ENCODE peak calls at places on chromosomes 1 and 21, in five cellular contexts. One of them, this sample, is unnamed.

GRCh38 chr1:74847720-74848119 is 114.8 kb downstream of the TYW3 start:
- DNase-seq in fibroblast of lung: peak
- DNase-seq in epithelial cell of esophagus: peak
- DNase-seq in EL: no peak
- DNase-seq in activated CD4-positive, CD25-positive, alpha-beta regulatory T cell: no peak
- DNase-seq in this sample: no peak

GRCh38 chr1:25912076-25912831 is 6.0 kb upstream of the STMN1 start:
- DNase-seq in activated CD4-positive, CD25-positive, alpha-beta regulatory T cell: no peak
- DNase-seq in fibroblast of lung: peak
- DNase-seq in EL: peak
- DNase-seq in epithelial cell of esophagus: peak
- DNase-seq in this sample: no peak

GRCh38 chr21:46092026-46092764 is 5.7 kb upstream of the COL6A2 start:
- DNase-seq in fibroblast of lung: peak
- DNase-seq in EL: peak
- DNase-seq in activated CD4-positive, CD25-positive, alpha-beta regulatory T cell: no peak
- DNase-seq in epithelial cell of esophagus: no peak
- DNase-seq in this sample: no peak

GRCh38 chr1:209704584-209704983 is at the start of gene HSD11B1:
- DNase-seq in epithelial cell of esophagus: peak
- DNase-seq in activated CD4-positive, CD25-positive, alpha-beta regulatory T cell: no peak
- DNase-seq in EL: peak
- DNase-seq in fibroblast of lung: peak
- DNase-seq in this sample: no peak

GRCh38 chr1:7218210-7218832 is 433.1 kb downstream of the CAMTA1 start:
- DNase-seq in EL: peak
- DNase-seq in activated CD4-positive, CD25-positive, alpha-beta regulatory T cell: no peak
- DNase-seq in epithelial cell of esophagus: peak
- DNase-seq in fibroblast of lung: peak
- DNase-seq in this sample: peak

GRCh38 chr1:121417289-121417955 is 232.6 kb downstream of the SRGAP2C start:
- DNase-seq in EL: peak
- DNase-seq in fibroblast of lung: no peak
- DNase-seq in epithelial cell of esophagus: peak
- DNase-seq in activated CD4-positive, CD25-positive, alpha-beta regulatory T cell: no peak
- DNase-seq in this sample: peak

GRCh38 chr1:205250699-205251098 is 23.0 kb downstream of the TMCC2 start:
- DNase-seq in activated CD4-positive, CD25-positive, alpha-beta regulatory T cell: no peak
- DNase-seq in EL: no peak
- DNase-seq in epithelial cell of esophagus: no peak
- DNase-seq in fibroblast of lung: no peak
- DNase-seq in this sample: no peak

GRCh38 chr1:41890841-41891311 is 27.8 kb downstream of the HIVEP3 start:
- DNase-seq in EL: no peak
- DNase-seq in epithelial cell of esophagus: peak
- DNase-seq in fibroblast of lung: peak
- DNase-seq in activated CD4-positive, CD25-positive, alpha-beta regulatory T cell: no peak
- DNase-seq in this sample: peak

GRCh38 chr1:119702384-119702783 is 9.3 kb upstream of the PHGDH start:
- DNase-seq in activated CD4-positive, CD25-positive, alpha-beta regulatory T cell: no peak
- DNase-seq in epithelial cell of esophagus: peak
- DNase-seq in EL: peak
- DNase-seq in fibroblast of lung: peak
- DNase-seq in this sample: no peak

GRCh38 chr1:154968731-154969130 is 1.8 kb downstream of the SHC1 start:
- DNase-seq in EL: no peak
- DNase-seq in epithelial cell of esophagus: no peak
- DNase-seq in fibroblast of lung: no peak
- DNase-seq in activated CD4-positive, CD25-positive, alpha-beta regulatory T cell: no peak
- DNase-seq in this sample: no peak

GRCh38 chr1:203590559-203590958 is 36.1 kb upstream of the ATP2B4 start:
- DNase-seq in fibroblast of lung: no peak
- DNase-seq in EL: peak
- DNase-seq in activated CD4-positive, CD25-positive, alpha-beta regulatory T cell: no peak
- DNase-seq in epithelial cell of esophagus: peak
- DNase-seq in this sample: no peak

GRCh38 chr1:183882328-183883167 is 77.6 kb downstream of the RGL1 start:
- DNase-seq in EL: no peak
- DNase-seq in activated CD4-positive, CD25-positive, alpha-beta regulatory T cell: no peak
- DNase-seq in epithelial cell of esophagus: peak
- DNase-seq in fibroblast of lung: no peak
- DNase-seq in this sample: no peak

This sample was measured in renal cortical epithelial cell.